ENCODE peak calls at places on chromosome 2, in five cellular contexts. One of them, this sample, is unnamed.

GRCh38 chr2:98191880-98192279 is 104.9 kb downstream of the VWA3B start:
- DNase-seq in GM23248: no peak
- DNase-seq in PC-3: no peak
- DNase-seq in A549: no peak
- DNase-seq in neural progenitor cell: no peak
- DNase-seq in this sample: no peak

GRCh38 chr2:240021488-240022104 is 3.5 kb downstream of the NDUFA10 start:
- DNase-seq in neural progenitor cell: peak; percentile 80
- DNase-seq in A549: peak; percentile 81
- DNase-seq in GM23248: peak; percentile 68
- DNase-seq in PC-3: peak; percentile 76
- DNase-seq in this sample: peak; percentile 91

GRCh38 chr2:227106845-227107759 is 56.9 kb downstream of the COL4A4 start:
- DNase-seq in PC-3: peak; percentile 81
- DNase-seq in neural progenitor cell: peak; percentile 81
- DNase-seq in GM23248: peak; percentile 78
- DNase-seq in A549: peak; percentile 42
- DNase-seq in this sample: peak; percentile 65

GRCh38 chr2:222146488-222146887 is 152.3 kb downstream of the PAX3 start:
- DNase-seq in PC-3: no peak
- DNase-seq in neural progenitor cell: no peak
- DNase-seq in GM23248: no peak
- DNase-seq in A549: no peak
- DNase-seq in this sample: no peak

GRCh38 chr2:71613566-71613952 is 160.2 kb downstream of the DYSF start:
- DNase-seq in GM23248: no peak
- DNase-seq in neural progenitor cell: no peak
- DNase-seq in PC-3: no peak
- DNase-seq in A549: no peak
- DNase-seq in this sample: peak; percentile 77

GRCh38 chr2:221527759-221528444 is 44.2 kb downstream of the EPHA4 start:
- DNase-seq in PC-3: no peak
- DNase-seq in GM23248: no peak
- DNase-seq in neural progenitor cell: no peak
- DNase-seq in A549: no peak
- DNase-seq in this sample: no peak

GRCh38 chr2:11260979-11261378 is 83.5 kb downstream of the ROCK2 start:
- DNase-seq in GM23248: no peak
- DNase-seq in A549: no peak
- DNase-seq in neural progenitor cell: no peak
- DNase-seq in PC-3: no peak
- DNase-seq in this sample: no peak

GRCh38 chr2:190858817-190859216 is 21.8 kb upstream of the GLS start:
- DNase-seq in A549: no peak
- DNase-seq in GM23248: peak; percentile 92
- DNase-seq in PC-3: peak; percentile 70
- DNase-seq in neural progenitor cell: no peak
- DNase-seq in this sample: peak; percentile 57

GRCh38 chr2:44880125-44880483 is 61.4 kb upstream of the SIX3 start:
- DNase-seq in A549: no peak
- DNase-seq in GM23248: no peak
- DNase-seq in neural progenitor cell: no peak
- DNase-seq in PC-3: no peak
- DNase-seq in this sample: no peak

GRCh38 chr2:63301481-63301880 is 250.9 kb downstream of the OTX1 start:
- DNase-seq in GM23248: no peak
- DNase-seq in PC-3: no peak
- DNase-seq in neural progenitor cell: peak; percentile 5
- DNase-seq in A549: no peak
- DNase-seq in this sample: no peak

GRCh38 chr2:139495851-139496250 is 715.7 kb upstream of the NXPH2 start:
- DNase-seq in PC-3: no peak
- DNase-seq in GM23248: no peak
- DNase-seq in A549: no peak
- DNase-seq in neural progenitor cell: peak; percentile 6
- DNase-seq in this sample: no peak

GRCh38 chr2:118668431-118669424 is 178.7 kb downstream of the EN1 start:
- DNase-seq in neural progenitor cell: peak; percentile 24
- DNase-seq in PC-3: peak; percentile 91
- DNase-seq in A549: peak; percentile 34
- DNase-seq in GM23248: peak; percentile 98
- DNase-seq in this sample: peak; percentile 79

GRCh38 chr2:216942465-216942864 is 82.6 kb upstream of the TNP1 start:
- DNase-seq in PC-3: no peak
- DNase-seq in GM23248: no peak
- DNase-seq in A549: no peak
- DNase-seq in neural progenitor cell: no peak
- DNase-seq in this sample: no peak

GRCh38 chr2:99840831-99841230 is 301.6 kb downstream of the AFF3 start:
- DNase-seq in A549: no peak
- DNase-seq in neural progenitor cell: no peak
- DNase-seq in GM23248: no peak
- DNase-seq in PC-3: no peak
- DNase-seq in this sample: no peak

GRCh38 chr2:217279571-217279970 is 419.7 kb upstream of the TNP1 start:
- DNase-seq in neural progenitor cell: no peak
- DNase-seq in A549: no peak
- DNase-seq in PC-3: peak; percentile 86
- DNase-seq in GM23248: peak; percentile 97
- DNase-seq in this sample: peak; percentile 38

GRCh38 chr2:112623913-112624777 is 21.6 kb upstream of the SLC20A1 start:
- DNase-seq in neural progenitor cell: no peak
- DNase-seq in GM23248: peak; percentile 95
- DNase-seq in A549: no peak
- DNase-seq in PC-3: peak; percentile 94
- DNase-seq in this sample: peak; percentile 90

GRCh38 chr2:191566347-191566746 is 111.6 kb upstream of the NABP1 start:
- DNase-seq in PC-3: peak; percentile 92
- DNase-seq in neural progenitor cell: peak; percentile 82
- DNase-seq in GM23248: peak; percentile 71
- DNase-seq in A549: peak; percentile 61
- DNase-seq in this sample: peak; percentile 75

GRCh38 chr2:40242315-40242714 is 209.6 kb downstream of the SLC8A1 start:
- DNase-seq in neural progenitor cell: peak; percentile 70
- DNase-seq in PC-3: no peak
- DNase-seq in GM23248: no peak
- DNase-seq in A549: no peak
- DNase-seq in this sample: no peak

GRCh38 chr2:209984291-209984690 is 18.1 kb upstream of the RPE start:
- DNase-seq in A549: no peak
- DNase-seq in PC-3: no peak
- DNase-seq in neural progenitor cell: no peak
- DNase-seq in GM23248: no peak
- DNase-seq in this sample: no peak

GRCh38 chr2:8456149-8457091 is 225.4 kb upstream of the ID2 start:
- DNase-seq in neural progenitor cell: no peak
- DNase-seq in PC-3: no peak
- DNase-seq in GM23248: no peak
- DNase-seq in A549: no peak
- DNase-seq in this sample: no peak

GRCh38 chr2:28403388-28403956 is 10.8 kb downstream of the FOSL2 start:
- DNase-seq in A549: no peak
- DNase-seq in GM23248: no peak
- DNase-seq in neural progenitor cell: no peak
- DNase-seq in PC-3: peak; percentile 17
- DNase-seq in this sample: peak; percentile 45

GRCh38 chr2:175579646-175580045 is 398.1 kb upstream of the ATP5MC3 start:
- DNase-seq in GM23248: no peak
- DNase-seq in PC-3: no peak
- DNase-seq in A549: no peak
- DNase-seq in neural progenitor cell: no peak
- DNase-seq in this sample: no peak

GRCh38 chr2:9013403-9013802 is 9.9 kb upstream of the MBOAT2 start:
- DNase-seq in PC-3: no peak
- DNase-seq in A549: no peak
- DNase-seq in neural progenitor cell: no peak
- DNase-seq in GM23248: no peak
- DNase-seq in this sample: no peak

GRCh38 chr2:42810971-42811865 is 18.8 kb upstream of the HAAO start:
- DNase-seq in PC-3: no peak
- DNase-seq in neural progenitor cell: peak; percentile 81
- DNase-seq in GM23248: peak; percentile 65
- DNase-seq in A549: peak; percentile 32
- DNase-seq in this sample: peak; percentile 89

GRCh38 chr2:221571391-221572179 is 519 bp downstream of the EPHA4 start:
- DNase-seq in GM23248: peak; percentile 77
- DNase-seq in A549: peak; percentile 12
- DNase-seq in neural progenitor cell: peak; percentile 46
- DNase-seq in PC-3: peak; percentile 44
- DNase-seq in this sample: peak; percentile 69

GRCh38 chr2:215138466-215138865 is at the start of gene ABCA12:
- DNase-seq in A549: no peak
- DNase-seq in PC-3: no peak
- DNase-seq in neural progenitor cell: no peak
- DNase-seq in GM23248: no peak
- DNase-seq in this sample: no peak

GRCh38 chr2:60516383-60516811 is 37.1 kb downstream of the BCL11A start:
- DNase-seq in GM23248: peak; percentile 95
- DNase-seq in A549: no peak
- DNase-seq in neural progenitor cell: no peak
- DNase-seq in PC-3: peak; percentile 28
- DNase-seq in this sample: no peak

GRCh38 chr2:17610521-17610920 is 70.0 kb downstream of the VSNL1 start:
- DNase-seq in PC-3: no peak
- DNase-seq in A549: no peak
- DNase-seq in GM23248: peak; percentile 36
- DNase-seq in neural progenitor cell: no peak
- DNase-seq in this sample: peak; percentile 87

GRCh38 chr2:47771211-47771610 is 11.7 kb upstream of the MSH6 start:
- DNase-seq in neural progenitor cell: no peak
- DNase-seq in GM23248: peak; percentile 84
- DNase-seq in A549: no peak
- DNase-seq in PC-3: peak; percentile 88
- DNase-seq in this sample: peak; percentile 88

GRCh38 chr2:96772903-96773675 is 12.4 kb downstream of the CNNM4 start:
- DNase-seq in A549: no peak
- DNase-seq in PC-3: no peak
- DNase-seq in neural progenitor cell: no peak
- DNase-seq in GM23248: no peak
- DNase-seq in this sample: no peak

GRCh38 chr2:134314656-134315377 is 60.9 kb downstream of the MGAT5 start:
- DNase-seq in PC-3: no peak
- DNase-seq in A549: no peak
- DNase-seq in GM23248: no peak
- DNase-seq in neural progenitor cell: no peak
- DNase-seq in this sample: no peak

GRCh38 chr2:108409768-108410167 is 32.0 kb downstream of the SULT1C4 start:
- DNase-seq in neural progenitor cell: no peak
- DNase-seq in A549: no peak
- DNase-seq in GM23248: peak; percentile 63
- DNase-seq in PC-3: no peak
- DNase-seq in this sample: no peak

GRCh38 chr2:101638817-101639605 is 58.5 kb upstream of the MAP4K4 start:
- DNase-seq in A549: no peak
- DNase-seq in neural progenitor cell: no peak
- DNase-seq in PC-3: no peak
- DNase-seq in GM23248: no peak
- DNase-seq in this sample: peak; percentile 25

GRCh38 chr2:158498043-158498748 is 41.4 kb downstream of the PKP4 start:
- DNase-seq in A549: no peak
- DNase-seq in PC-3: no peak
- DNase-seq in neural progenitor cell: no peak
- DNase-seq in GM23248: peak; percentile 47
- DNase-seq in this sample: no peak

GRCh38 chr2:205858781-205859478 is 176.6 kb downstream of the NRP2 start:
- DNase-seq in A549: no peak
- DNase-seq in GM23248: peak; percentile 72
- DNase-seq in PC-3: no peak
- DNase-seq in neural progenitor cell: no peak
- DNase-seq in this sample: no peak

GRCh38 chr2:212535963-212536362 is 2.6 kb downstream of the ERBB4 start:
- DNase-seq in PC-3: no peak
- DNase-seq in neural progenitor cell: peak; percentile 15
- DNase-seq in A549: no peak
- DNase-seq in GM23248: no peak
- DNase-seq in this sample: no peak
- H3K27ac ChIP-seq in PC-3: no peak overlapping the region
- H3K27ac ChIP-seq in neural progenitor cell: no peak overlapping the region
- H3K27ac ChIP-seq in A549: no peak overlapping the region
- H3K27ac ChIP-seq in GM23248: no peak overlapping the region
- H3K27ac ChIP-seq in this sample: no peak overlapping the region

GRCh38 chr2:2743164-2743571 is 412.1 kb upstream of the MYT1L start:
- DNase-seq in neural progenitor cell: no peak
- DNase-seq in A549: no peak
- DNase-seq in PC-3: peak; percentile 24
- DNase-seq in GM23248: peak; percentile 71
- DNase-seq in this sample: peak; percentile 82
- H3K4me2 ChIP-seq in neural progenitor cell: no peak overlapping the region
- H3K4me2 ChIP-seq in A549: no peak overlapping the region
- H3K4me2 ChIP-seq in PC-3: no peak overlapping the region
- H3K4me2 ChIP-seq in GM23248: no peak overlapping the region
- H3K4me2 ChIP-seq in this sample: no peak overlapping the region

GRCh38 chr2:232900811-232901701 is 31.0 kb downstream of the SNORC start:
- DNase-seq in PC-3: no peak
- DNase-seq in neural progenitor cell: peak; percentile 34
- DNase-seq in GM23248: no peak
- DNase-seq in A549: no peak
- DNase-seq in this sample: peak; percentile 58

GRCh38 chr2:232898592-232899541 is 28.8 kb downstream of the SNORC start:
- DNase-seq in neural progenitor cell: no peak
- DNase-seq in GM23248: peak; percentile 53
- DNase-seq in PC-3: no peak
- DNase-seq in A549: no peak
- DNase-seq in this sample: peak; percentile 83

GRCh38 chr2:232903989-232904388 is 33.9 kb downstream of the SNORC start:
- DNase-seq in neural progenitor cell: no peak
- DNase-seq in A549: no peak
- DNase-seq in PC-3: no peak
- DNase-seq in GM23248: no peak
- DNase-seq in this sample: peak; percentile 45

GRCh38 chr2:232897971-232898408 is 27.9 kb downstream of the SNORC start:
- DNase-seq in A549: no peak
- DNase-seq in neural progenitor cell: no peak
- DNase-seq in PC-3: no peak
- DNase-seq in GM23248: no peak
- DNase-seq in this sample: peak; percentile 59

GRCh38 chr2:232901711-232902578 is 31.9 kb downstream of the SNORC start:
- DNase-seq in GM23248: peak; percentile 96
- DNase-seq in PC-3: peak; percentile 94
- DNase-seq in neural progenitor cell: no peak
- DNase-seq in A549: peak; percentile 93
- DNase-seq in this sample: peak; percentile 100
- H3K27ac ChIP-seq in GM23248: peak overlapping the region; percentile 20
- H3K27ac ChIP-seq in PC-3: peak overlapping the region; percentile 88
- H3K27ac ChIP-seq in neural progenitor cell: no peak overlapping the region
- H3K27ac ChIP-seq in A549: peak overlapping the region; percentile 99
- H3K27ac ChIP-seq in this sample: peak overlapping the region; percentile 72

DNA sequence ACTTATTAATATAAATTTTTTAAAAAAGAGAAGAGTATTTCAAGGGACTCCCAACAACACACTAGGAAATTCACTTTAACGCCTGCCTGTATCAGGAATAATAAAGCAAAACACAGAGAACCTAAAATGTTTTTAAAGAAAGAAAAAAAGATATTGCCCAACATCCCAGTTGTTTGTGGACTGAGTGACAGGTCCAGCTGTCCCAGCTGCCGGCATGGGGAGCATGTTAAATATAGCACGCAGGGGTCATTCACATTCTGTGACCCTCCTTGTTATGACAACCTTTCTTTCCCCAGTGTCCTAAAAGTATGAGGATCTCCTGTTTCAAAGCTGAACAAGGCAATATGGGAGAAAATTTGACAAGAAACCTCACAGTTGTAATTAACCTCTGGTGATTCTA is 4.4 kb downstream of the KLHL41 start:
- DNase-seq in A549: no peak
- DNase-seq in neural progenitor cell: no peak
- DNase-seq in GM23248: no peak
- DNase-seq in PC-3: no peak
- DNase-seq in this sample: no peak
- H3K4me2 ChIP-seq in A549: no peak overlapping the region
- H3K4me2 ChIP-seq in neural progenitor cell: no peak overlapping the region
- H3K4me2 ChIP-seq in GM23248: no peak overlapping the region
- H3K4me2 ChIP-seq in PC-3: no peak overlapping the region
- H3K4me2 ChIP-seq in this sample: no peak overlapping the region